ENCODE peak calls at places on chromosomes 1 and 21, in six cellular contexts. D is neural progenitor cell, I is heart right ventricle, P is psoas muscle, M is colonic mucosa, U is IMR-90. K is an unnamed sample.

GRCh38 chr1:226223157-226223785 is at the start of gene MIXL1:
- DNase-seq in M (no peak), D (peak; percentile 37), I (no peak), U (no peak), P (no peak), K (no peak)

GRCh38 chr1:6385673-6386191 is 7.8 kb downstream of the ACOT7 start:
- DNase-seq in D (peak; percentile 84), U (peak; percentile 76), M (peak; percentile 39), I (peak; percentile 28), P (peak; percentile 35), K (no peak)

GRCh38 chr1:182217071-182217470 is 155.6 kb upstream of the ZNF648 start:
- DNase-seq in P (no peak), U (peak; percentile 5), M (no peak), D (no peak), I (no peak), K (no peak)

GRCh38 chr1:116568925-116569490 is 1.8 kb downstream of the CD58 start:
- DNase-seq in D (no peak), U (no peak), I (no peak), M (no peak), P (no peak), K (no peak)

GRCh38 chr1:56135069-56135863 is 444.1 kb downstream of the PLPP3 start:
- DNase-seq in P (no peak), I (no peak), D (no peak), U (peak; percentile 51), M (no peak), K (no peak)

GRCh38 chr1:61842863-61843514 is 100.7 kb downstream of the PATJ start:
- DNase-seq in U (no peak), P (no peak), D (peak; percentile 23), I (no peak), M (no peak), K (no peak)

GRCh38 chr1:203340112-203340804 is 10.7 kb downstream of the FMOD start:
- DNase-seq in I (peak; percentile 39), U (peak; percentile 84), D (peak; percentile 94), M (peak; percentile 84), P (peak; percentile 57), K (peak; percentile 55)

GRCh38 chr1:159879977-159880376 is 17.5 kb upstream of the VSIG8 start:
- DNase-seq in M (no peak), D (no peak), P (no peak), I (no peak), U (peak; percentile 87), K (peak; percentile 47)

GRCh38 chr1:9280015-9280860 is 12.5 kb upstream of the SPSB1 start:
- DNase-seq in I (no peak), P (peak; percentile 82), U (peak; percentile 93), M (peak; percentile 68), D (no peak), K (no peak)

GRCh38 chr1:246695136-246695535 is 29.1 kb upstream of the SCCPDH start:
- DNase-seq in M (no peak), U (peak; percentile 41), I (no peak), D (no peak), P (no peak), K (no peak)

GRCh38 chr1:247517795-247518612 is 18.2 kb downstream of the OR2C3 start:
- DNase-seq in M (no peak), D (no peak), P (no peak), I (peak; percentile 11), U (no peak), K (no peak)

GRCh38 chr1:46099215-46099614 is 33.2 kb downstream of the PIK3R3 start:
- DNase-seq in P (no peak), U (no peak), I (no peak), D (no peak), M (no peak), K (no peak)

GRCh38 chr1:67735806-67736627 is 51.0 kb downstream of the GADD45A start:
- DNase-seq in P (peak; percentile 74), D (peak; percentile 46), M (peak; percentile 85), U (peak; percentile 96), I (peak; percentile 54), K (peak; percentile 78)

GRCh38 chr1:63983391-63984256 is 209.8 kb downstream of the ROR1 start:
- DNase-seq in I (no peak), P (no peak), D (no peak), U (no peak), M (no peak), K (no peak)

GRCh38 chr1:247189981-247190798 is 18.4 kb upstream of the ZNF124 start:
- DNase-seq in D (no peak), M (no peak), P (no peak), U (no peak), I (no peak), K (no peak)

GRCh38 chr1:115450641-115451040 is 112.6 kb upstream of the NGF start:
- DNase-seq in U (no peak), D (no peak), M (no peak), I (no peak), P (no peak), K (no peak)

GRCh38 chr1:223700942-223701637 is 11.2 kb upstream of the CAPN2 start:
- DNase-seq in P (peak; percentile 46), D (no peak), I (no peak), M (no peak), U (peak; percentile 98), K (peak; percentile 95)

GRCh38 chr1:241747992-241748391 is 95.9 kb downstream of the WDR64 start:
- DNase-seq in U (no peak), I (no peak), M (no peak), P (no peak), D (peak; percentile 13), K (no peak)

GRCh38 chr1:220706480-220706879 is 16.3 kb downstream of the C1orf115 start:
- DNase-seq in U (no peak), I (no peak), D (no peak), M (no peak), P (no peak), K (no peak)

GRCh38 chr1:69494171-69494570 is 73.6 kb upstream of the LRRC7 start:
- DNase-seq in M (no peak), D (no peak), P (no peak), U (no peak), I (no peak), K (no peak)

GRCh38 chr1:193070942-193071341 is 11.5 kb downstream of the RO60 start:
- DNase-seq in P (no peak), U (no peak), M (no peak), D (no peak), I (no peak), K (no peak)

GRCh38 chr1:211736351-211736915 is 61.0 kb upstream of the NEK2 start:
- DNase-seq in P (peak; percentile 43), U (no peak), M (no peak), D (no peak), I (no peak), K (no peak)

GRCh38 chr1:117059334-117059677 is 820 bp upstream of the TTF2 start:
- DNase-seq in P (peak; percentile 33), D (no peak), I (no peak), U (no peak), M (peak; percentile 84), K (no peak)

GRCh38 chr1:94927405-94928175 is 680 bp upstream of the CNN3 start:
- DNase-seq in P (no peak), I (no peak), M (peak; percentile 71), D (peak; percentile 83), U (peak; percentile 67), K (no peak)

GRCh38 chr1:25458550-25459298 is 28.0 kb downstream of the MACO1 start:
- DNase-seq in U (peak; percentile 48), M (no peak), I (no peak), D (no peak), P (no peak), K (no peak)

GRCh38 chr1:81617308-81618027 is 183.3 kb upstream of the ADGRL2 start:
- DNase-seq in D (no peak), M (no peak), U (peak; percentile 4), I (no peak), P (no peak), K (no peak)

GRCh38 chr1:213419369-213420030 is 368.5 kb downstream of the RPS6KC1 start:
- DNase-seq in I (no peak), U (no peak), D (no peak), M (no peak), P (no peak), K (no peak)

DNA sequence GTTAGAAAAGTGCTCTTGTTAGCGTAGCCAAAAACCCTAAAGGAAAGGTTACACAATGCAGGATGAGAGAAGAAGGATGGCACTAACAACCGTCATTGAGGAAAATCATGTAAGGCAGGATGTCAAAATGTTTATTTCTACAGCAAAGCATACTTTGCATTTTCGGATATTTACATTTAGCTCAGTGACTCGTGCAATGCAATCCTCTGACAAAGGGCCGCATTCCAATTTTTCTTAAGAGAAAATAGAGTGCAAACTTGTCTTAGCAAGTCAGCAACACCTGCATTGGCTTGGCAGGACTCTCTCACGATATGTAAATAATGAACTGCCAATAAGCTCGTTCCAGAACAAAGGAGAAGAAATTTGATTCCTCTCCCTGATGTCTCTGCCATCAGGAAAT is 33.3 kb downstream of the TIAM1 start:
- DNase-seq in M (no peak), P (no peak), I (no peak), U (peak; percentile 81), D (peak; percentile 33), K (peak; percentile 43)
- TF ChIP-seq CTCF in M (no peak), P (no peak), I (no peak), U (no peak), D (no peak), K (no peak)

DNA sequence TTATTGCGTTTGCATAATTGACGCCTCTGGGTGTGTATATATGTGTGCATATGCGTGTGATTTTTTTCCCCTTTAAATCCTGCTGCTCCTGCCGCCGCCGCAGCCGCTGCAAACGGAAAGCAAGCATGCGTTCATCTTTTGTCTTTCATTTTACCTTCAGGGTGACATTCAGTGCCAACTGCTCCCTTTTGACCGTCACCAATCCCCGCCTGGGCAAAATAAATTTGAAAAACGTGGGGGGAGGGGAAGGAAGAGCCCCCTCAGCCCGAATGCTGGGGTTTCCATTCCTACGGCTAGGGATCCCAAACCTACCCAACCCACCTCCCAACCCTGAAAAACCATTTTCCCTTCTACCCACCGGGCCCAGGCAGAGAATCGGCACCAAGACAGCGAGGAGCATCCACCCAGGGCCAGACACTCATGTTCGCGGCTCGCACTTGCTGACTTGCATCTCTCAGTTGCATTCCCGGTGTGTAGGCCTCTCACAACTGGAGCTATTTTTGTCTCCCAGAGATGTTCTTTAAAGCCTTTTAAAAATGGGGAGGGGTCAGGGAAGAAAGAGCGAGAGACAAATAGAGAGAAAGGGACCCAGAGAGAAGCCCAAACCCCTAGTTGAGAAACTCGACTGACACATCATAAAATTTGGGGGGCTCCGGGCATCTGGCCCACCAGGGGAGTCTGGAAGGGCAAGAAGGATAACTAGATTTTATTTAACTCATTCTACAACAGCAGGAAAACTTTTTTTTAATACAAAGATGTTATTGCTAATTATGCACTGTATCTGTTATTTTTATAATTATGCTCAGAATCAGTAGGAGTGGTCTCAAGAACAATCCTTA is 367.1 kb upstream of the ESRRG start:
- DNase-seq in U (no peak), M (no peak), I (no peak), D (peak; percentile 12), P (peak; percentile 14), K (no peak)
- H3K27ac ChIP-seq in U (no peak overlapping the region), M (no peak overlapping the region), I (peak overlapping the region; percentile 90), D (no peak overlapping the region), P (no peak overlapping the region), K (no peak overlapping the region)

GRCh38 chr1:32178380-32179192 is 889 bp upstream of the TXLNA start:
- DNase-seq in D (no peak), P (no peak), I (no peak), M (no peak), U (no peak), K (no peak)
- H3K4me3 ChIP-seq in D (peak overlapping the region; percentile 70), P (peak overlapping the region; percentile 81), I (peak overlapping the region; percentile 73), M (peak overlapping the region; percentile 63), U (no peak overlapping the region), K (no peak overlapping the region)

DNA sequence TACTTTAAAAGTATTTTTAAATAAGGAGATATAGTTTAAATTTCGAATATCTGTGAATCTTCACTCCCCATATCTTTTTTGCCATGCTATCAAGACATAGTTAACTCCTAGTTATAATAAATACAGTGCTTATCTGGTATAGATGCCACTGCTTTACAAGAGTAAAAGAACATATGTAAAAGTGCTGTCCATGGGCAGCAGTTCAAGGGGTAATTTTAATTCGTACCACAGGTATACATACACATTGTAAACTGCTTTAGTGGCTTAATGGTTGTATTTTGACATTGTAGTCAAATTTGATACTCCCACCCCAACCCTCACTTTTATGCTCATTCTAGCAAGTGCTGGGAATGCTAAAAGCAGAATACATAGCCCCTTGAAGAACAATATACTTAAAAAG is 18.6 kb downstream of the POU2F1 start:
- DNase-seq in P (no peak), D (no peak), I (no peak), U (no peak), M (no peak), K (no peak)
- TF ChIP-seq CTCF in P (no peak), D (no peak), I (no peak), U (no peak), M (no peak), K (no peak)